ENCODE peak calls at places on chromosomes 1 and 21, in seven cellular contexts. T is lower lobe of right lung; M is coronary artery; O is stimulated activated CD8-positive, alpha-beta memory T cell treated with anti-CD3 and anti-CD28 coated beads, Interleukin-7, amount 100 ng/mL, for 1 hour; K is SHP77; L is ACHN; C is ascending aorta. Z is an unnamed sample.

GRCh38 chr1:242212401-242212800 is 213.5 kb upstream of the MAP1LC3C start:
- DNase-seq in T (no peak), M (no peak), O (no peak), K (no peak), L (no peak), C (no peak), Z (no peak)

GRCh38 chr1:58062635-58063034 is 483.9 kb downstream of the OMA1 start:
- DNase-seq in T (no peak), M (no peak), O (no peak), K (no peak), L (no peak), C (no peak), Z (no peak)

GRCh38 chr1:202858789-202859414 is 30.0 kb downstream of the RABIF start:
- DNase-seq in T (no peak), M (no peak), O (no peak), K (no peak), L (no peak), C (no peak), Z (no peak)

GRCh38 chr1:234573711-234574299 is 36.2 kb downstream of the IRF2BP2 start:
- DNase-seq in T (no peak), M (peak; percentile 66), O (no peak), K (no peak), L (no peak), C (peak; percentile 59), Z (no peak)

GRCh38 chr1:156657161-156657970 is 15.4 kb downstream of the BCAN start:
- DNase-seq in T (peak; percentile 81), M (no peak), O (peak; percentile 61), K (peak; percentile 66), L (peak; percentile 63), C (peak; percentile 89), Z (no peak)

GRCh38 chr1:55326496-55326895 is 111.3 kb upstream of the USP24 start:
- DNase-seq in T (no peak), M (no peak), O (no peak), K (no peak), L (no peak), C (no peak), Z (no peak)

GRCh38 chr1:179938752-179939151 is 15.9 kb upstream of the CEP350 start:
- DNase-seq in T (no peak), M (no peak), O (no peak), K (no peak), L (no peak), C (no peak), Z (no peak)

GRCh38 chr1:156993426-156994147 is 52.0 kb downstream of the ARHGEF11 start:
- DNase-seq in T (no peak), M (no peak), O (no peak), K (no peak), L (no peak), C (no peak), Z (no peak)

GRCh38 chr1:211335507-211336157 is 9.0 kb downstream of the TRAF5 start:
- DNase-seq in T (no peak), M (no peak), O (no peak), K (no peak), L (no peak), C (no peak), Z (no peak)

GRCh38 chr1:164772635-164773034 is 213.7 kb downstream of the PBX1 start:
- DNase-seq in T (peak; percentile 75), M (no peak), O (no peak), K (no peak), L (peak; percentile 90), C (peak; percentile 91), Z (peak; percentile 83)

GRCh38 chr1:183733610-183734219 is 71.2 kb upstream of the RGL1 start:
- DNase-seq in T (no peak), M (no peak), O (no peak), K (no peak), L (no peak), C (no peak), Z (no peak)

GRCh38 chr1:234986750-234987414 is 141.8 kb downstream of the TOMM20 start:
- DNase-seq in T (no peak), M (no peak), O (no peak), K (no peak), L (no peak), C (no peak), Z (no peak)

GRCh38 chr1:58358311-58358710 is 188.2 kb downstream of the OMA1 start:
- DNase-seq in T (no peak), M (no peak), O (no peak), K (no peak), L (no peak), C (no peak), Z (no peak)

GRCh38 chr1:54757833-54758232 is 6.5 kb downstream of the PARS2 start:
- DNase-seq in T (no peak), M (no peak), O (no peak), K (no peak), L (no peak), C (no peak), Z (no peak)

GRCh38 chr1:202586018-202586821 is 124.0 kb downstream of the SYT2 start:
- DNase-seq in T (no peak), M (no peak), O (no peak), K (no peak), L (peak; percentile 17), C (no peak), Z (no peak)

GRCh38 chr1:93489756-93490155 is 41.8 kb downstream of the FNBP1L start:
- DNase-seq in T (no peak), M (no peak), O (no peak), K (no peak), L (no peak), C (no peak), Z (no peak)

GRCh38 chr1:235960799-235961198 is 94.1 kb upstream of the LYST start:
- DNase-seq in T (no peak), M (no peak), O (no peak), K (no peak), L (no peak), C (no peak), Z (no peak)

GRCh38 chr21:15560383-15561056 is 169.3 kb upstream of the USP25 start:
- DNase-seq in T (no peak), M (no peak), O (no peak), K (no peak), L (no peak), C (no peak), Z (no peak)

GRCh38 chr1:17831619-17832018 is 76.5 kb downstream of the ACTL8 start:
- DNase-seq in T (no peak), M (peak; percentile 16), O (no peak), K (no peak), L (peak; percentile 36), C (peak; percentile 11), Z (no peak)

GRCh38 chr1:63969461-63969893 is 195.7 kb downstream of the ROR1 start:
- DNase-seq in T (no peak), M (no peak), O (no peak), K (no peak), L (peak; percentile 84), C (no peak), Z (peak; percentile 8)

GRCh38 chr21:41234574-41234973 is 66.6 kb downstream of the BACE2 start:
- DNase-seq in T (no peak), M (no peak), O (no peak), K (no peak), L (no peak), C (no peak), Z (no peak)

GRCh38 chr1:47235280-47235679 is 3.3 kb upstream of the TAL1 start:
- DNase-seq in T (peak; percentile 65), M (no peak), O (no peak), K (no peak), L (no peak), C (no peak), Z (no peak)

GRCh38 chr21:45080232-45080631 is 5.9 kb downstream of the ADARB1 start:
- DNase-seq in T (no peak), M (peak; percentile 49), O (no peak), K (no peak), L (no peak), C (no peak), Z (no peak)

GRCh38 chr1:14765773-14766172 is 167.3 kb downstream of the KAZN start:
- DNase-seq in T (no peak), M (no peak), O (no peak), K (no peak), L (no peak), C (no peak), Z (no peak)

GRCh38 chr1:150626150-150626549 is 3.3 kb downstream of the ENSA start:
- DNase-seq in T (no peak), M (no peak), O (no peak), K (no peak), L (no peak), C (no peak), Z (no peak)

GRCh38 chr1:198678901-198679329 is 40.1 kb downstream of the PTPRC start:
- DNase-seq in T (no peak), M (no peak), O (no peak), K (no peak), L (no peak), C (no peak), Z (no peak)

GRCh38 chr21:45387506-45387905 is 17.5 kb upstream of the COL18A1 start:
- DNase-seq in T (no peak), M (no peak), O (no peak), K (no peak), L (no peak), C (peak; percentile 54), Z (no peak)

Z was measured in HS-5.